ENCODE peak calls at places on chromosome 22, in six cellular contexts. T, M, Q, C, V and K are unnamed samples.

GRCh38 chr22:27993774-27994350 is 74.8 kb upstream of the PITPNB start:
- DNase-seq in Q (peak; percentile 23), M (no peak), T (no peak), C (no peak), V (peak; percentile 4), K (peak; percentile 17)

GRCh38 chr22:21650823-21651520 is 8.9 kb downstream of the SDF2L1 start:
- DNase-seq in C (no peak), Q (no peak), V (no peak), M (no peak), T (no peak), K (no peak)

GRCh38 chr22:19852177-19852781 is 2.4 kb downstream of the GNB1L start:
- DNase-seq in Q (no peak), M (no peak), C (no peak), V (no peak), T (no peak), K (no peak)

GRCh38 chr22:30695351-30695762 is 683 bp downstream of the OSBP2 start:
- DNase-seq in C (no peak), T (no peak), V (no peak), Q (no peak), M (no peak), K (no peak)

GRCh38 chr22:28629420-28630184 is 50.0 kb downstream of the TTC28 start:
- DNase-seq in C (no peak), V (no peak), Q (no peak), M (no peak), T (no peak), K (no peak)

GRCh38 chr22:24054356-24054755 is 43.3 kb downstream of the CABIN1 start:
- DNase-seq in C (no peak), M (no peak), Q (no peak), V (no peak), T (no peak), K (no peak)

GRCh38 chr22:36198936-36199616 is 2.5 kb downstream of the APOL4 start:
- DNase-seq in T (no peak), M (no peak), Q (no peak), C (no peak), V (no peak), K (no peak)

GRCh38 chr22:35418088-35418487 is 18.1 kb downstream of the MCM5 start:
- DNase-seq in C (no peak), V (no peak), T (no peak), M (no peak), Q (no peak), K (no peak)

GRCh38 chr22:31490496-31490925 is 869 bp upstream of the EIF4ENIF1 start:
- DNase-seq in M (peak; percentile 9), V (peak; percentile 78), T (peak; percentile 28), Q (peak; percentile 72), C (peak; percentile 94), K (peak; percentile 47)

GRCh38 chr22:20569059-20570058 is 61.9 kb downstream of the MED15 start:
- DNase-seq in V (peak; percentile 68), T (peak; percentile 76), C (no peak), Q (peak; percentile 93), M (no peak), K (peak; percentile 59)

GRCh38 chr22:27378343-27378800 is 423.2 kb downstream of the MN1 start:
- DNase-seq in T (no peak), Q (no peak), M (no peak), C (no peak), V (no peak), K (no peak)

GRCh38 chr22:36743591-36744412 is 32.1 kb downstream of the IFT27 start:
- DNase-seq in V (no peak), M (no peak), T (no peak), Q (peak; percentile 51), C (no peak), K (no peak)

GRCh38 chr22:23038902-23039301 is 31.4 kb upstream of the GNAZ start:
- DNase-seq in M (no peak), V (no peak), C (peak; percentile 48), Q (no peak), T (no peak), K (no peak)

GRCh38 chr22:19289475-19290161 is 1.9 kb downstream of the CLTCL1 start:
- DNase-seq in V (no peak), C (no peak), Q (no peak), M (no peak), T (no peak), K (no peak)

GRCh38 chr22:30887861-30888260 is 80.7 kb downstream of the MORC2 start:
- DNase-seq in M (no peak), C (no peak), T (no peak), Q (peak; percentile 44), V (no peak), K (no peak)

GRCh38 chr22:41201146-41201545 is 4.0 kb upstream of the L3MBTL2 start:
- DNase-seq in M (no peak), V (no peak), T (peak; percentile 49), C (no peak), Q (no peak), K (no peak)

GRCh38 chr22:35842519-35842913 is 124.8 kb downstream of the APOL5 start:
- DNase-seq in Q (no peak), M (no peak), T (no peak), V (no peak), C (no peak), K (no peak)

GRCh38 chr22:21445437-21446127 is 21.6 kb upstream of the TMEM191C start:
- DNase-seq in T (peak; percentile 2), M (no peak), Q (peak; percentile 61), C (no peak), V (no peak), K (no peak)

GRCh38 chr22:22697377-22698120 is 53.1 kb downstream of the GGTLC2 start:
- DNase-seq in Q (no peak), C (no peak), V (no peak), M (no peak), T (no peak), K (no peak)

GRCh38 chr22:20741008-20741633 is 32.8 kb upstream of the SERPIND1 start:
- DNase-seq in T (no peak), C (no peak), M (no peak), Q (no peak), V (no peak), K (no peak)

GRCh38 chr22:23157560-23158515 is 12.6 kb downstream of the RAB36 start:
- DNase-seq in T (no peak), V (no peak), Q (no peak), C (no peak), M (no peak), K (no peak)

DNA sequence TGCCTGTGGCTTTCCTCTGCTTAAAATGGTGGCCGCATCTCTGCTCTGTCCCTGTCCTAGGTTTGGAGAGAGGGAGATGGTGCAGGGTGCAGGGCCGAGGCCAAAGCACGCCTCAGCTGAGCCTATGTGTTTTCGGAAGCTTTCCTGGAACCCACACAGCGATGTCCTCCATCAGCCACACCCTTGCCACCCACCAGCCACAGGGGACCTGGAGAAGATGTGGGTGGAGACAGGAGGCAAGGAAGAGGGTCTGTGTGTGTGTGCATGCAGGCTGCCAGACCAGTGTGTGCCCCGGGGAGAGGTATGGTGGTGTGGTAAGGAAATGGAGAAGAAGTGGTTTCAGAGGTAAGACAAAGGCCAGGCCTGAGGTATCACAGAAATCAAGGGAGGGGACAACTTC is 155.7 kb downstream of the TBC1D22A start:
- DNase-seq in V (no peak), M (no peak), C (no peak), T (no peak), Q (no peak), K (no peak)
- TF ChIP-seq CTCF in V (no peak), M (no peak), C (no peak), T (no peak), Q (no peak), K (no peak)

GRCh38 chr22:29636751-29637150 is 33.3 kb downstream of the NF2 start:
- DNase-seq in M (no peak), V (no peak), Q (no peak), T (no peak), C (no peak), K (no peak)

GRCh38 chr22:29639096-29639495 is 35.7 kb downstream of the NF2 start:
- DNase-seq in T (no peak), V (no peak), Q (no peak), C (no peak), M (no peak), K (no peak)

GRCh38 chr22:29635734-29636357 is 32.4 kb downstream of the NF2 start:
- DNase-seq in Q (no peak), M (no peak), V (no peak), T (peak; percentile 19), C (peak; percentile 58), K (no peak)

GRCh38 chr22:29641052-29641780 is 37.8 kb downstream of the NF2 start:
- DNase-seq in C (no peak), Q (no peak), M (no peak), V (peak; percentile 19), T (peak; percentile 36), K (no peak)

GRCh38 chr22:29638678-29639077 is 35.2 kb downstream of the NF2 start:
- DNase-seq in Q (no peak), T (no peak), V (no peak), M (no peak), C (no peak), K (no peak)
- TF ChIP-seq CTCF in Q (no peak), T (no peak), V (no peak), M (no peak), C (no peak), K (no peak)

GRCh38 chr22:16962501-16962900 is 45.5 kb downstream of the GAB4 start:
- DNase-seq in C (no peak), M (no peak), V (no peak), Q (no peak), T (no peak), K (no peak)

GRCh38 chr22:16965560-16965959 is 42.5 kb downstream of the GAB4 start:
- DNase-seq in V (no peak), M (no peak), Q (no peak), T (no peak), C (no peak), K (peak; percentile 19)

GRCh38 chr22:16965083-16965482 is 42.9 kb downstream of the GAB4 start:
- DNase-seq in V (no peak), C (no peak), T (no peak), M (no peak), Q (no peak), K (no peak)

GRCh38 chr22:16963189-16963945 is 44.7 kb downstream of the GAB4 start:
- DNase-seq in M (no peak), V (no peak), C (no peak), Q (no peak), T (no peak), K (no peak)

DNA sequence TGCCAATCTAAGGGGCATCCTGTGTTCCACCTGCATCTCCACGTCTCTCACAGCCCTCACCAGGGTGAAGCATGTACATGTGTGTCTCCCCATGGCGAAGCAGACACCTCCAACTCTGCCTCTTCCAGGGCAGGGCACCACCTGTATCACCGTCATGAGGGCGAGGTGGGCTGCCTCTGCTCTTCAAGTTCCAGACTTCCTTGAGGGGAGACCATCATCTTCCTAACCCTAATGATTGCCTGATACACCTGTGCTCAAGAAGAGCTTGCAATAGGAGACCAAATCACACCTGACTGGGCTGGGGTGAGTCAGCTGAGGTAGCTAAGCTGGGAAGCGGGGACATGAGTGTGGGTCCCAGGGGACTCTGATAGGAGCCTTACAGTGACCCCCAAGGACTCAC is 43.7 kb downstream of the GAB4 start:
- DNase-seq in V (no peak), T (no peak), C (no peak), Q (no peak), M (no peak), K (no peak)
- TF ChIP-seq CTCF in V (no peak), T (no peak), C (no peak), Q (no peak), M (no peak), K (no peak)

DNA sequence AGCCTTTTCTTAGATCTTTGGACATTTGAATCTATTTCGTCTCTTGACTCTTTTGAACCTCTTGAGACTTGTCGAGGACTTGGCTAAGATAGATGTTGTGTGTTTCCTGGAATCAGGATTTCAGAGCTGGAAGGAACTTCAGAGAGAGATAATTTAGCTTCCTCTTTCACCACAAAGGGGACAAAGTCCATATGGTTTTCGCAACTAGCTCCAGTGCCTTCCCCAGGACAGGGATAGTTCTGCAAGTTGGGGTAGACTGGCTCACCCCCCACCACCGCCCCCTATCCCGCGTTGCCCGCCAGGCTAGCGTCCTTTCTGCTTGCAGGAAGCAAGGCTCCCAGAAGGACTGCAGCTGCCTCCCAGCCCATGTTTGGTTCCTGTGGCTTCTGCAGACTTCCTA is 75.7 kb upstream of the MYO18B start:
- DNase-seq in C (no peak), Q (peak; percentile 77), M (no peak), V (peak; percentile 41), T (no peak), K (no peak)
- TF ChIP-seq CTCF in C (no peak), Q (no peak), M (no peak), V (no peak), T (no peak), K (no peak)